ENCODE peak calls at places on chromosomes 16 and 17, in seven cellular contexts. E, H, P, K, W, I and B are unnamed samples.

GRCh38 chr17:43983515-43984411 is 20.7 kb upstream of the NAGS start:
- DNase-seq in W (no peak), K (peak; percentile 48), H (no peak), E (no peak), I (peak; percentile 27), P (peak; percentile 16), B (no peak)

GRCh38 chr16:11946433-11946832 is 4.6 kb upstream of the NPIPB2 start:
- DNase-seq in W (no peak), E (no peak), I (no peak), K (no peak), H (no peak), P (no peak), B (no peak)

GRCh38 chr17:36089888-36090836 is at the start of gene CCL3:
- DNase-seq in H (peak; percentile 63), E (no peak), W (no peak), P (peak; percentile 28), I (peak; percentile 42), K (peak; percentile 36), B (peak; percentile 56)

GRCh38 chr16:2033057-2033911 is 6.6 kb downstream of the NHERF2 start:
- DNase-seq in W (no peak), H (no peak), K (no peak), P (no peak), E (no peak), I (no peak), B (no peak)

GRCh38 chr17:64406321-64407200 is 15.9 kb upstream of the PECAM1 start:
- DNase-seq in H (no peak), W (no peak), P (no peak), I (no peak), E (no peak), K (no peak), B (no peak)

GRCh38 chr16:4675864-4676786 is 17.2 kb upstream of the NUDT16L1 start:
- DNase-seq in P (peak; percentile 53), K (peak; percentile 84), E (no peak), I (peak; percentile 69), H (no peak), W (no peak), B (no peak)

GRCh38 chr17:58324409-58325288 is 3.9 kb downstream of the TSPOAP1 start:
- DNase-seq in K (no peak), W (no peak), P (no peak), H (peak; percentile 47), E (peak; percentile 67), I (no peak), B (no peak)

GRCh38 chr17:46115687-46116086 is 77.5 kb downstream of the KANSL1 start:
- DNase-seq in H (no peak), E (no peak), K (no peak), P (no peak), W (no peak), I (no peak), B (no peak)

GRCh38 chr16:21946889-21947635 is 6.1 kb upstream of the UQCRC2 start:
- DNase-seq in E (no peak), W (no peak), H (no peak), I (peak; percentile 26), P (no peak), K (no peak), B (peak; percentile 31)

GRCh38 chr17:37710344-37710886 is 34.4 kb downstream of the HNF1B start:
- DNase-seq in P (peak; percentile 95), H (no peak), W (no peak), I (no peak), E (peak; percentile 78), K (no peak), B (no peak)

GRCh38 chr16:5432166-5432565 is 334.6 kb upstream of the EEF2KMT start:
- DNase-seq in P (no peak), K (no peak), H (no peak), E (no peak), W (no peak), I (no peak), B (no peak)

GRCh38 chr17:5373112-5373511 is 46.4 kb downstream of the NUP88 start:
- DNase-seq in P (no peak), K (no peak), H (no peak), E (no peak), W (no peak), I (no peak), B (peak; percentile 22)

GRCh38 chr17:44587339-44587738 is 30.1 kb downstream of the FZD2 start:
- DNase-seq in P (peak; percentile 63), E (no peak), W (peak; percentile 49), I (no peak), H (no peak), K (no peak), B (no peak)

GRCh38 chr17:77264617-77265230 is 124.0 kb downstream of the SEC14L1 start:
- DNase-seq in H (no peak), I (no peak), K (no peak), P (no peak), E (peak; percentile 96), W (no peak), B (no peak)

GRCh38 chr16:55501549-55502322 is 7.1 kb upstream of the LPCAT2 start:
- DNase-seq in E (no peak), I (no peak), P (no peak), W (no peak), H (no peak), K (no peak), B (peak; percentile 12)

GRCh38 chr17:68048996-68049395 is 13.5 kb downstream of the KPNA2 start:
- DNase-seq in H (no peak), I (no peak), P (no peak), W (no peak), E (no peak), K (peak; percentile 4), B (no peak)

GRCh38 chr16:1597154-1597553 is 14.7 kb downstream of the IFT140 start:
- DNase-seq in E (no peak), P (no peak), W (no peak), K (no peak), I (no peak), H (no peak), B (no peak)

GRCh38 chr17:47099451-47099986 is 89.6 kb downstream of the CDC27 start:
- DNase-seq in P (no peak), E (no peak), H (no peak), K (no peak), W (no peak), I (peak; percentile 6), B (no peak)

GRCh38 chr17:79544142-79544914 is 66.5 kb downstream of the RBFOX3 start:
- DNase-seq in K (no peak), W (no peak), I (no peak), H (no peak), P (no peak), E (no peak), B (no peak)

GRCh38 chr16:68689921-68690320 is 44.8 kb downstream of the CDH3 start:
- DNase-seq in W (no peak), I (no peak), K (no peak), E (no peak), H (no peak), P (no peak), B (no peak)

GRCh38 chr17:4097165-4097960 is 45.5 kb downstream of the ZZEF1 start:
- DNase-seq in H (no peak), I (no peak), K (no peak), E (no peak), W (no peak), P (no peak), B (no peak)

GRCh38 chr17:35731239-35731931 is at the start of gene RASL10B:
- DNase-seq in K (no peak), H (no peak), P (peak; percentile 37), E (peak; percentile 18), W (no peak), I (peak; percentile 67), B (peak; percentile 53)